ENCODE peak calls at places on chromosomes 1 and 21, in ten cellular contexts. One of them, this sample, is unnamed.

GRCh38 chr1:244391761-244392160 is 59.9 kb downstream of the ADSS2 start:
- DNase-seq in GM13976: no peak
- DNase-seq in MM.1S: no peak
- DNase-seq in lower lobe of right lung: no peak
- DNase-seq in left ventricle myocardium superior: no peak
- DNase-seq in adipocyte: no peak
- DNase-seq in T-helper 17 cell: no peak
- DNase-seq in stimulated activated CD8-positive, alpha-beta memory T cell treated with anti-CD3 and anti-CD28 coated beads, Interleukin-7, amount 100 ng/mL, for 1 hour: no peak
- DNase-seq in fibroblast of lung: peak
- DNase-seq in pancreas: no peak
- DNase-seq in this sample: no peak

GRCh38 chr1:96306809-96307208 is 414.8 kb upstream of the PTBP2 start:
- DNase-seq in pancreas: no peak
- DNase-seq in MM.1S: no peak
- DNase-seq in left ventricle myocardium superior: no peak
- DNase-seq in fibroblast of lung: peak
- DNase-seq in T-helper 17 cell: no peak
- DNase-seq in GM13976: no peak
- DNase-seq in lower lobe of right lung: no peak
- DNase-seq in adipocyte: peak
- DNase-seq in stimulated activated CD8-positive, alpha-beta memory T cell treated with anti-CD3 and anti-CD28 coated beads, Interleukin-7, amount 100 ng/mL, for 1 hour: no peak
- DNase-seq in this sample: no peak

GRCh38 chr1:180821970-180822369 is 90.7 kb upstream of the KIAA1614 start:
- DNase-seq in GM13976: no peak
- DNase-seq in T-helper 17 cell: no peak
- DNase-seq in pancreas: no peak
- DNase-seq in left ventricle myocardium superior: no peak
- DNase-seq in adipocyte: no peak
- DNase-seq in fibroblast of lung: no peak
- DNase-seq in stimulated activated CD8-positive, alpha-beta memory T cell treated with anti-CD3 and anti-CD28 coated beads, Interleukin-7, amount 100 ng/mL, for 1 hour: no peak
- DNase-seq in lower lobe of right lung: no peak
- DNase-seq in MM.1S: no peak
- DNase-seq in this sample: no peak

GRCh38 chr1:198056255-198056654 is 100.5 kb upstream of the NEK7 start:
- DNase-seq in adipocyte: no peak
- DNase-seq in T-helper 17 cell: no peak
- DNase-seq in stimulated activated CD8-positive, alpha-beta memory T cell treated with anti-CD3 and anti-CD28 coated beads, Interleukin-7, amount 100 ng/mL, for 1 hour: no peak
- DNase-seq in pancreas: no peak
- DNase-seq in MM.1S: peak
- DNase-seq in lower lobe of right lung: no peak
- DNase-seq in GM13976: no peak
- DNase-seq in left ventricle myocardium superior: no peak
- DNase-seq in fibroblast of lung: no peak
- DNase-seq in this sample: no peak

GRCh38 chr1:78292361-78292760 is 198.4 kb upstream of the PTGFR start:
- DNase-seq in fibroblast of lung: no peak
- DNase-seq in pancreas: no peak
- DNase-seq in GM13976: no peak
- DNase-seq in lower lobe of right lung: no peak
- DNase-seq in MM.1S: no peak
- DNase-seq in adipocyte: peak
- DNase-seq in left ventricle myocardium superior: no peak
- DNase-seq in T-helper 17 cell: no peak
- DNase-seq in stimulated activated CD8-positive, alpha-beta memory T cell treated with anti-CD3 and anti-CD28 coated beads, Interleukin-7, amount 100 ng/mL, for 1 hour: no peak
- DNase-seq in this sample: no peak

GRCh38 chr1:206467915-206468314 is 2.4 kb upstream of the IKBKE start:
- DNase-seq in GM13976: peak
- DNase-seq in MM.1S: no peak
- DNase-seq in stimulated activated CD8-positive, alpha-beta memory T cell treated with anti-CD3 and anti-CD28 coated beads, Interleukin-7, amount 100 ng/mL, for 1 hour: no peak
- DNase-seq in adipocyte: no peak
- DNase-seq in left ventricle myocardium superior: peak
- DNase-seq in T-helper 17 cell: no peak
- DNase-seq in fibroblast of lung: no peak
- DNase-seq in lower lobe of right lung: peak
- DNase-seq in pancreas: no peak
- DNase-seq in this sample: peak

GRCh38 chr1:86227026-86227425 is 70.5 kb upstream of the COL24A1 start:
- DNase-seq in lower lobe of right lung: no peak
- DNase-seq in MM.1S: no peak
- DNase-seq in pancreas: no peak
- DNase-seq in stimulated activated CD8-positive, alpha-beta memory T cell treated with anti-CD3 and anti-CD28 coated beads, Interleukin-7, amount 100 ng/mL, for 1 hour: no peak
- DNase-seq in left ventricle myocardium superior: no peak
- DNase-seq in adipocyte: no peak
- DNase-seq in fibroblast of lung: peak
- DNase-seq in T-helper 17 cell: no peak
- DNase-seq in GM13976: no peak
- DNase-seq in this sample: no peak

GRCh38 chr1:175514309-175515001 is 228.9 kb downstream of the TNR start:
- DNase-seq in GM13976: no peak
- DNase-seq in fibroblast of lung: peak
- DNase-seq in T-helper 17 cell: no peak
- DNase-seq in pancreas: no peak
- DNase-seq in left ventricle myocardium superior: no peak
- DNase-seq in lower lobe of right lung: no peak
- DNase-seq in adipocyte: no peak
- DNase-seq in stimulated activated CD8-positive, alpha-beta memory T cell treated with anti-CD3 and anti-CD28 coated beads, Interleukin-7, amount 100 ng/mL, for 1 hour: peak
- DNase-seq in MM.1S: no peak
- DNase-seq in this sample: no peak

GRCh38 chr1:22731924-22732522 is 21.4 kb downstream of the EPHB2 start:
- DNase-seq in fibroblast of lung: no peak
- DNase-seq in left ventricle myocardium superior: no peak
- DNase-seq in pancreas: no peak
- DNase-seq in T-helper 17 cell: no peak
- DNase-seq in stimulated activated CD8-positive, alpha-beta memory T cell treated with anti-CD3 and anti-CD28 coated beads, Interleukin-7, amount 100 ng/mL, for 1 hour: no peak
- DNase-seq in adipocyte: no peak
- DNase-seq in MM.1S: peak
- DNase-seq in GM13976: peak
- DNase-seq in lower lobe of right lung: no peak
- DNase-seq in this sample: no peak

GRCh38 chr1:223211323-223211985 is 68.4 kb upstream of the TLR5 start:
- DNase-seq in MM.1S: no peak
- DNase-seq in stimulated activated CD8-positive, alpha-beta memory T cell treated with anti-CD3 and anti-CD28 coated beads, Interleukin-7, amount 100 ng/mL, for 1 hour: no peak
- DNase-seq in adipocyte: no peak
- DNase-seq in GM13976: no peak
- DNase-seq in T-helper 17 cell: no peak
- DNase-seq in lower lobe of right lung: no peak
- DNase-seq in pancreas: no peak
- DNase-seq in left ventricle myocardium superior: no peak
- DNase-seq in fibroblast of lung: peak
- DNase-seq in this sample: no peak

GRCh38 chr21:32330784-32331311 is 32.2 kb downstream of the MRAP start:
- DNase-seq in left ventricle myocardium superior: no peak
- DNase-seq in pancreas: no peak
- DNase-seq in GM13976: no peak
- DNase-seq in stimulated activated CD8-positive, alpha-beta memory T cell treated with anti-CD3 and anti-CD28 coated beads, Interleukin-7, amount 100 ng/mL, for 1 hour: no peak
- DNase-seq in adipocyte: no peak
- DNase-seq in fibroblast of lung: no peak
- DNase-seq in T-helper 17 cell: no peak
- DNase-seq in lower lobe of right lung: no peak
- DNase-seq in MM.1S: no peak
- DNase-seq in this sample: no peak

GRCh38 chr21:42534901-42535378 is 21.3 kb downstream of the SLC37A1 start:
- DNase-seq in MM.1S: no peak
- DNase-seq in lower lobe of right lung: peak
- DNase-seq in left ventricle myocardium superior: no peak
- DNase-seq in fibroblast of lung: no peak
- DNase-seq in pancreas: no peak
- DNase-seq in adipocyte: no peak
- DNase-seq in GM13976: peak
- DNase-seq in T-helper 17 cell: no peak
- DNase-seq in stimulated activated CD8-positive, alpha-beta memory T cell treated with anti-CD3 and anti-CD28 coated beads, Interleukin-7, amount 100 ng/mL, for 1 hour: no peak
- DNase-seq in this sample: peak

GRCh38 chr1:91751281-91751680 is 134.7 kb downstream of the TGFBR3 start:
- DNase-seq in T-helper 17 cell: no peak
- DNase-seq in MM.1S: no peak
- DNase-seq in adipocyte: peak
- DNase-seq in pancreas: no peak
- DNase-seq in left ventricle myocardium superior: peak
- DNase-seq in stimulated activated CD8-positive, alpha-beta memory T cell treated with anti-CD3 and anti-CD28 coated beads, Interleukin-7, amount 100 ng/mL, for 1 hour: no peak
- DNase-seq in fibroblast of lung: peak
- DNase-seq in GM13976: no peak
- DNase-seq in lower lobe of right lung: no peak
- DNase-seq in this sample: no peak

GRCh38 chr1:54489627-54490240 is 58.3 kb upstream of the ACOT11 start:
- DNase-seq in lower lobe of right lung: no peak
- DNase-seq in MM.1S: no peak
- DNase-seq in adipocyte: no peak
- DNase-seq in left ventricle myocardium superior: no peak
- DNase-seq in pancreas: no peak
- DNase-seq in GM13976: no peak
- DNase-seq in fibroblast of lung: no peak
- DNase-seq in T-helper 17 cell: no peak
- DNase-seq in stimulated activated CD8-positive, alpha-beta memory T cell treated with anti-CD3 and anti-CD28 coated beads, Interleukin-7, amount 100 ng/mL, for 1 hour: no peak
- DNase-seq in this sample: no peak

GRCh38 chr1:67632811-67633478 is 52.1 kb upstream of the GADD45A start:
- DNase-seq in stimulated activated CD8-positive, alpha-beta memory T cell treated with anti-CD3 and anti-CD28 coated beads, Interleukin-7, amount 100 ng/mL, for 1 hour: no peak
- DNase-seq in T-helper 17 cell: no peak
- DNase-seq in lower lobe of right lung: no peak
- DNase-seq in MM.1S: no peak
- DNase-seq in adipocyte: no peak
- DNase-seq in left ventricle myocardium superior: no peak
- DNase-seq in GM13976: no peak
- DNase-seq in pancreas: no peak
- DNase-seq in fibroblast of lung: no peak
- DNase-seq in this sample: no peak

GRCh38 chr1:173503391-173503790 is 26.3 kb downstream of the PRDX6 start:
- DNase-seq in left ventricle myocardium superior: no peak
- DNase-seq in pancreas: no peak
- DNase-seq in stimulated activated CD8-positive, alpha-beta memory T cell treated with anti-CD3 and anti-CD28 coated beads, Interleukin-7, amount 100 ng/mL, for 1 hour: no peak
- DNase-seq in adipocyte: peak
- DNase-seq in fibroblast of lung: no peak
- DNase-seq in lower lobe of right lung: no peak
- DNase-seq in MM.1S: no peak
- DNase-seq in GM13976: no peak
- DNase-seq in T-helper 17 cell: no peak
- DNase-seq in this sample: no peak

GRCh38 chr1:156371553-156372264 is 2.7 kb downstream of the RHBG start:
- DNase-seq in adipocyte: peak
- DNase-seq in T-helper 17 cell: no peak
- DNase-seq in MM.1S: no peak
- DNase-seq in lower lobe of right lung: peak
- DNase-seq in left ventricle myocardium superior: peak
- DNase-seq in pancreas: no peak
- DNase-seq in fibroblast of lung: peak
- DNase-seq in GM13976: peak
- DNase-seq in stimulated activated CD8-positive, alpha-beta memory T cell treated with anti-CD3 and anti-CD28 coated beads, Interleukin-7, amount 100 ng/mL, for 1 hour: no peak
- DNase-seq in this sample: no peak

GRCh38 chr1:43732132-43732531 is 24.8 kb downstream of the ST3GAL3 start:
- DNase-seq in stimulated activated CD8-positive, alpha-beta memory T cell treated with anti-CD3 and anti-CD28 coated beads, Interleukin-7, amount 100 ng/mL, for 1 hour: no peak
- DNase-seq in fibroblast of lung: no peak
- DNase-seq in adipocyte: no peak
- DNase-seq in left ventricle myocardium superior: no peak
- DNase-seq in pancreas: no peak
- DNase-seq in T-helper 17 cell: no peak
- DNase-seq in GM13976: no peak
- DNase-seq in MM.1S: no peak
- DNase-seq in lower lobe of right lung: no peak
- DNase-seq in this sample: no peak

GRCh38 chr1:109985251-109986053 is 887 bp downstream of the AHCYL1 start:
- DNase-seq in fibroblast of lung: no peak
- DNase-seq in GM13976: no peak
- DNase-seq in left ventricle myocardium superior: no peak
- DNase-seq in stimulated activated CD8-positive, alpha-beta memory T cell treated with anti-CD3 and anti-CD28 coated beads, Interleukin-7, amount 100 ng/mL, for 1 hour: no peak
- DNase-seq in T-helper 17 cell: no peak
- DNase-seq in adipocyte: peak
- DNase-seq in lower lobe of right lung: no peak
- DNase-seq in pancreas: no peak
- DNase-seq in MM.1S: no peak
- DNase-seq in this sample: no peak

GRCh38 chr1:78651247-78651646 is 1.6 kb downstream of the IFI44 start:
- DNase-seq in left ventricle myocardium superior: peak
- DNase-seq in GM13976: no peak
- DNase-seq in T-helper 17 cell: no peak
- DNase-seq in adipocyte: no peak
- DNase-seq in stimulated activated CD8-positive, alpha-beta memory T cell treated with anti-CD3 and anti-CD28 coated beads, Interleukin-7, amount 100 ng/mL, for 1 hour: no peak
- DNase-seq in MM.1S: no peak
- DNase-seq in lower lobe of right lung: no peak
- DNase-seq in pancreas: peak
- DNase-seq in fibroblast of lung: peak
- DNase-seq in this sample: no peak

GRCh38 chr1:186094170-186094569 is 280.9 kb downstream of the TPR start:
- DNase-seq in GM13976: no peak
- DNase-seq in MM.1S: no peak
- DNase-seq in T-helper 17 cell: no peak
- DNase-seq in fibroblast of lung: peak
- DNase-seq in left ventricle myocardium superior: no peak
- DNase-seq in pancreas: no peak
- DNase-seq in adipocyte: peak
- DNase-seq in lower lobe of right lung: no peak
- DNase-seq in stimulated activated CD8-positive, alpha-beta memory T cell treated with anti-CD3 and anti-CD28 coated beads, Interleukin-7, amount 100 ng/mL, for 1 hour: no peak
- DNase-seq in this sample: no peak

GRCh38 chr1:1117469-1117831 is 1.6 kb upstream of the C1orf159 start:
- DNase-seq in MM.1S: no peak
- DNase-seq in pancreas: peak
- DNase-seq in T-helper 17 cell: no peak
- DNase-seq in GM13976: no peak
- DNase-seq in stimulated activated CD8-positive, alpha-beta memory T cell treated with anti-CD3 and anti-CD28 coated beads, Interleukin-7, amount 100 ng/mL, for 1 hour: no peak
- DNase-seq in fibroblast of lung: no peak
- DNase-seq in adipocyte: no peak
- DNase-seq in lower lobe of right lung: peak
- DNase-seq in left ventricle myocardium superior: no peak
- DNase-seq in this sample: no peak

GRCh38 chr1:181044449-181044966 is 10.7 kb downstream of the MR1 start:
- DNase-seq in MM.1S: no peak
- DNase-seq in stimulated activated CD8-positive, alpha-beta memory T cell treated with anti-CD3 and anti-CD28 coated beads, Interleukin-7, amount 100 ng/mL, for 1 hour: peak
- DNase-seq in T-helper 17 cell: no peak
- DNase-seq in fibroblast of lung: no peak
- DNase-seq in pancreas: no peak
- DNase-seq in GM13976: peak
- DNase-seq in adipocyte: no peak
- DNase-seq in left ventricle myocardium superior: no peak
- DNase-seq in lower lobe of right lung: peak
- DNase-seq in this sample: peak

GRCh38 chr1:177209357-177209756 is 38.6 kb downstream of the BRINP2 start:
- DNase-seq in GM13976: no peak
- DNase-seq in MM.1S: no peak
- DNase-seq in left ventricle myocardium superior: peak
- DNase-seq in T-helper 17 cell: no peak
- DNase-seq in lower lobe of right lung: peak
- DNase-seq in adipocyte: peak
- DNase-seq in stimulated activated CD8-positive, alpha-beta memory T cell treated with anti-CD3 and anti-CD28 coated beads, Interleukin-7, amount 100 ng/mL, for 1 hour: no peak
- DNase-seq in pancreas: no peak
- DNase-seq in fibroblast of lung: peak
- DNase-seq in this sample: no peak